ENCODE peak calls at places on chromosomes 3 and 15, in six cellular contexts. Q, U, P, K, O and C are unnamed samples. For H3K9me3, the result is how much of the 10 kb centered on the place peaks cover.

GRCh38 chr3:186821429-186822367 is 15.4 kb upstream of the RFC4 start:
- DNase-seq in O (no peak), Q (no peak), K (no peak), P (no peak), U (no peak), C (no peak)

GRCh38 chr3:138786788-138787276 is 47.9 kb downstream of the PIK3CB start:
- DNase-seq in Q (no peak), K (no peak), P (no peak), O (no peak), U (no peak), C (no peak)

GRCh38 chr3:119562307-119562961 is 3.0 kb upstream of the CD80 start:
- DNase-seq in Q (no peak), O (no peak), P (no peak), K (no peak), U (peak), C (peak)

GRCh38 chr3:189195302-189195701 is 23.5 kb downstream of the TPRG1 start:
- DNase-seq in K (no peak), P (no peak), O (peak), Q (no peak), U (no peak), C (no peak)

GRCh38 chr3:53159415-53160135 is 1.4 kb upstream of the PRKCD start:
- DNase-seq in K (no peak), P (no peak), U (peak), Q (peak), O (no peak), C (no peak)

GRCh38 chr15:32819406-32819930 is 101.7 kb downstream of the GREM1 start:
- DNase-seq in Q (no peak), P (no peak), K (no peak), U (no peak), O (no peak), C (no peak)

GRCh38 chr3:152574461-152575079 is 260.4 kb upstream of the P2RY1 start:
- DNase-seq in Q (no peak), U (peak), O (no peak), K (peak), P (peak), C (no peak)

GRCh38 chr3:16936233-16936632 is 51.5 kb downstream of the PLCL2 start:
- DNase-seq in Q (no peak), K (no peak), P (no peak), U (no peak), O (no peak), C (no peak)

GRCh38 chr3:128133273-128133883 is 9.8 kb upstream of the RUVBL1 start:
- DNase-seq in Q (no peak), K (no peak), U (no peak), O (no peak), P (peak), C (peak)

GRCh38 chr3:127622031-127622430 is 7.0 kb upstream of the PODXL2 start:
- DNase-seq in K (no peak), Q (peak), P (no peak), U (no peak), O (no peak), C (no peak)

GRCh38 chr3:124526601-124527000 is 203.7 kb upstream of the UMPS start:
- DNase-seq in K (no peak), P (no peak), Q (no peak), U (no peak), O (no peak), C (no peak)

GRCh38 chr3:10194328-10195071 is 29.8 kb downstream of the IRAK2 start:
- DNase-seq in K (peak), O (no peak), U (no peak), P (no peak), Q (no peak), C (peak)

GRCh38 chr15:33083232-33084006 is 111.1 kb downstream of the FMN1 start:
- DNase-seq in U (no peak), O (no peak), Q (no peak), K (no peak), P (no peak), C (no peak)

GRCh38 chr3:87468938-87469337 is 192.6 kb upstream of the POU1F1 start:
- DNase-seq in Q (no peak), K (no peak), P (no peak), U (no peak), O (no peak), C (no peak)

GRCh38 chr3:71312461-71312860 is 271.1 kb downstream of the FOXP1 start:
- DNase-seq in Q (no peak), P (no peak), K (no peak), U (no peak), O (no peak), C (no peak)

GRCh38 chr3:127158614-127159221 is 34.2 kb upstream of the PRR23E start:
- DNase-seq in K (peak), Q (peak), P (peak), O (peak), U (no peak), C (no peak)

GRCh38 chr3:83039422-83039821 is 1278.0 kb upstream of the GBE1 start:
- DNase-seq in K (no peak), O (no peak), P (no peak), Q (no peak), U (no peak), C (no peak)

GRCh38 chr15:85570331-85570730 is 189.9 kb downstream of the AKAP13 start:
- DNase-seq in Q (no peak), K (no peak), P (no peak), U (no peak), O (no peak), C (no peak)

GRCh38 chr3:134060561-134061385 is 31.0 kb upstream of the SLCO2A1 start:
- DNase-seq in O (no peak), K (peak), Q (no peak), U (no peak), P (no peak), C (no peak)

GRCh38 chr15:37014137-37014536 is 86.2 kb downstream of the MEIS2 start:
- DNase-seq in Q (no peak), U (no peak), K (no peak), O (no peak), P (no peak), C (no peak)

GRCh38 chr3:171525437-171525836 is 65.2 kb upstream of the TNIK start:
- DNase-seq in O (no peak), U (no peak), P (no peak), K (no peak), Q (no peak), C (no peak)

GRCh38 chr3:136914739-136915138 is 43.0 kb upstream of the IL20RB start:
- DNase-seq in Q (no peak), K (no peak), O (no peak), U (no peak), P (no peak), C (no peak)

GRCh38 chr15:58469432-58470353 is 37.9 kb downstream of the LIPC start:
- DNase-seq in P (peak), O (peak), Q (no peak), U (peak), K (no peak), C (no peak)

GRCh38 chr15:73284073-73284472 is 84.7 kb downstream of the HCN4 start:
- DNase-seq in Q (no peak), K (no peak), P (no peak), O (no peak), U (no peak), C (no peak)

GRCh38 chr3:4351164-4351855 is 48.1 kb downstream of the SETMAR start:
- DNase-seq in P (no peak), O (no peak), K (no peak), Q (no peak), U (no peak), C (no peak)

GRCh38 chr15:43505723-43506122 is 11.7 kb upstream of the MAP1A start:
- DNase-seq in O (no peak), P (peak), Q (no peak), U (no peak), K (no peak), C (no peak)

GRCh38 chr3:53229606-53230005 is 26.2 kb downstream of the TKT start:
- DNase-seq in Q (no peak), P (no peak), U (no peak), K (no peak), O (no peak), C (no peak)

GRCh38 chr3:138950006-138950644 is 3.1 kb downstream of the FOXL2NB start:
- DNase-seq in K (peak), Q (peak), P (no peak), U (no peak), O (no peak), C (no peak)

GRCh38 chr15:65184305-65184943 is 718 bp downstream of the CLPX start:
- DNase-seq in P (peak), Q (peak), O (peak), K (peak), U (peak), C (no peak)

GRCh38 chr3:72147600-72147999 is 362.7 kb upstream of the PROK2 start:
- DNase-seq in U (no peak), Q (no peak), O (no peak), P (no peak), K (no peak), C (no peak)

GRCh38 chr15:55863911-55864310 is 121.0 kb upstream of the PRTG start:
- DNase-seq in U (no peak), P (no peak), Q (no peak), K (no peak), O (no peak), C (no peak)

GRCh38 chr15:82709421-82710207 is at the start of gene AP3B2:
- DNase-seq in Q (peak), O (peak), P (no peak), U (peak), K (peak), C (peak)

GRCh38 chr3:102081587-102082289 is 232.4 kb downstream of the NFKBIZ start:
- DNase-seq in Q (no peak), P (no peak), U (no peak), K (no peak), O (no peak), C (no peak)

GRCh38 chr3:48459773-48460516 is 13.4 kb downstream of the ATRIP start:
- DNase-seq in U (no peak), Q (no peak), P (no peak), K (no peak), O (no peak), C (no peak)

GRCh38 chr3:111603679-111604643 is 8.8 kb upstream of the ZBED2 start:
- DNase-seq in P (no peak), O (peak), Q (no peak), U (no peak), K (no peak), C (no peak)

GRCh38 chr3:21256932-21257331 is 494.1 kb downstream of the ZNF385D start:
- DNase-seq in P (no peak), O (no peak), U (no peak), Q (no peak), K (no peak), C (no peak)
- H3K9me3 ChIP-seq in P (under half), O (under half), U (under half), Q (under half), K (under half), C (under half)

GRCh38 chr15:86762874-86763273 is 683.2 kb downstream of the AGBL1 start:
- DNase-seq in K (no peak), O (no peak), P (no peak), U (no peak), Q (no peak), C (no peak)
- H3K9me3 ChIP-seq in K (under half), O (under half), P (under half), U (under half), Q (under half), C (under half)

GRCh38 chr15:25182736-25183445 is 228.1 kb downstream of the SNRPN start:
- DNase-seq in K (no peak), O (peak), U (peak), P (no peak), Q (peak), C (peak)
- H3K9me3 ChIP-seq in K (under half), O (half or more), U (under half), P (under half), Q (under half), C (under half)

GRCh38 chr15:44715797-44716334 is 4.5 kb downstream of the B2M start:
- DNase-seq in U (no peak), P (no peak), O (no peak), K (no peak), Q (no peak), C (no peak)
- H3K9me3 ChIP-seq in U (under half), P (under half), O (under half), K (under half), Q (under half), C (under half)

DNA sequence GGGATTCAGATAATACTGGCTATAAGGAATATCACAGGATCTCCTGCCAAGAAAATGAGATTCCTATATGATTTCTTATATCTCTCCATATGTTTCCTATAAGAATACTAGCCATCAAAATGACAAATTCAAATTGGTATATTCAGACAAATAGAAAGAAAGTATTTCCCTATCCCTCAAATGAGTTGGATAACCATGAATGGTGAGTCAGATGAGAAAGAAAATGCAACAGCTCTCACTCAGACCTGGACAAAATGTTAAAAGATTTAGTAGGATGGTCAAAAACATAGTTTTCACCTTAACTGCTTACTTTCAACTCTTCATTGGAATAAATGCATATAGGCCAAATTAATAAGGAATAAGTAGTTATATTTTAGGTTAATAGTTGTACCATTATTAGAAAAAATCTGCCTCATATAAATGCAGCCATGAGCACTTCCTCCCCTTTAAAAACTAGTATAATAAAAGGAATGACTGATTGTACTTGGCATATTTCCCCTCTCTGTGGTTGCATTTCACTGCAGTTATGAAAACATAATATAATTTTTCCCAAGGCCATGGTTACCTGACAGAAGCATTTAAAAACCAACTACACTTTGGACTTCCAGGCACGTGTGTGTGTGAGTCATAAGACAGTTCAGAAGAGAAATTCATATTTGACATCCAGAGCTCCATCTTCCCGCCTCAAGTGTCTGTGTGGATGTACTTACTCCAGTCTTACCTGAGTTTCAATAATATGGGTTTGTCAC is 828.0 kb upstream of the CFAP20DC start:
- DNase-seq in Q (no peak), O (no peak), U (no peak), P (no peak), K (no peak), C (no peak)
- H3K9me3 ChIP-seq in Q (under half), O (under half), U (under half), P (under half), K (under half), C (under half)